ENCODE peak calls at places on chromosomes 3 and 15, in four cellular contexts. I, H, S and O are unnamed samples.

GRCh38 chr3:194305356-194306108 is 45.6 kb downstream of the CPN2 start:
- DNase-seq in H (no peak), S (no peak), I (no peak), O (no peak)

GRCh38 chr3:180188512-180189309 is 152.0 kb upstream of the PEX5L start:
- DNase-seq in I (no peak), S (no peak), H (no peak), O (no peak)

GRCh38 chr3:53192608-53193007 is 31.6 kb downstream of the PRKCD start:
- DNase-seq in S (no peak), H (no peak), I (no peak), O (peak)

GRCh38 chr3:190385835-190386688 is 1.9 kb upstream of the CLDN16 start:
- DNase-seq in S (peak), I (no peak), H (peak), O (no peak)

GRCh38 chr3:30471076-30471475 is 135.3 kb upstream of the TGFBR2 start:
- DNase-seq in H (no peak), I (no peak), S (peak), O (no peak)

GRCh38 chr3:107284570-107284969 is 92.7 kb upstream of the CCDC54 start:
- DNase-seq in S (peak), I (no peak), H (no peak), O (no peak)

GRCh38 chr3:187743195-187744141 is 1.8 kb downstream of the BCL6 start:
- DNase-seq in S (peak), H (no peak), I (peak), O (peak)

GRCh38 chr3:139130390-139131140 is 85.9 kb upstream of the PRR23C start:
- DNase-seq in H (no peak), I (no peak), S (no peak), O (no peak)

GRCh38 chr3:10015476-10015904 is 10.7 kb upstream of the FANCD2 start:
- DNase-seq in S (peak), I (peak), H (peak), O (peak)

GRCh38 chr15:32822739-32823138 is 104.9 kb downstream of the GREM1 start:
- DNase-seq in S (no peak), I (no peak), H (no peak), O (no peak)

GRCh38 chr3:116201032-116201690 is 244.1 kb downstream of the LSAMP start:
- DNase-seq in H (no peak), I (no peak), S (no peak), O (no peak)

GRCh38 chr3:104556372-104557078 is 810.2 kb upstream of the ALCAM start:
- DNase-seq in S (peak), I (peak), H (no peak), O (no peak)

GRCh38 chr3:138861755-138862333 is 27.1 kb upstream of the PIK3CB start:
- DNase-seq in I (no peak), H (peak), S (peak), O (no peak)

GRCh38 chr3:31251083-31251482 is 281.6 kb upstream of the STT3B start:
- DNase-seq in H (no peak), I (no peak), S (no peak), O (no peak)

GRCh38 chr15:39511000-39511914 is 69.6 kb upstream of the THBS1 start:
- DNase-seq in I (no peak), S (peak), H (peak), O (peak)

GRCh38 chr3:100710355-100711198 is 1.3 kb downstream of the TFG start:
- DNase-seq in I (peak), S (peak), H (peak), O (no peak)